ENCODE peak calls at places on chromosome 22, in six cellular contexts. V is brain microvascular endothelial cell, W is HTR-8/SVneo, C is NAMALWA, U is non-pigmented ciliary epithelial cell, Q is astrocyte of the hippocampus. X is an unnamed sample.

GRCh38 chr22:44204937-44205712 is 24.4 kb downstream of the PARVG start:
- DNase-seq in V (no peak), W (no peak), C (peak; percentile 37), U (no peak), Q (no peak), X (no peak)

GRCh38 chr22:39090426-39091064 is 6.5 kb upstream of the APOBEC3H start:
- DNase-seq in V (no peak), W (peak; percentile 26), C (no peak), U (no peak), Q (no peak), X (no peak)

GRCh38 chr22:35995772-35996171 is 32.9 kb downstream of the RBFOX2 start:
- DNase-seq in V (peak; percentile 88), W (peak; percentile 20), C (no peak), U (peak; percentile 71), Q (peak; percentile 78), X (peak; percentile 74)

GRCh38 chr22:40426671-40427070 is 56.3 kb downstream of the SGSM3 start:
- DNase-seq in V (no peak), W (no peak), C (no peak), U (no peak), Q (peak; percentile 68), X (no peak)

GRCh38 chr22:24402460-24403192 is 24.8 kb upstream of the ADORA2A start:
- DNase-seq in V (peak; percentile 91), W (peak; percentile 58), C (no peak), U (peak; percentile 77), Q (peak; percentile 93), X (peak; percentile 78)

GRCh38 chr22:40463727-40464126 is 93.3 kb downstream of the SGSM3 start:
- DNase-seq in V (no peak), W (no peak), C (no peak), U (no peak), Q (no peak), X (no peak)

GRCh38 chr22:32202539-32203180 is 2.2 kb downstream of the RFPL2 start:
- DNase-seq in V (peak; percentile 14), W (peak; percentile 39), C (peak; percentile 33), U (no peak), Q (peak; percentile 73), X (no peak)

GRCh38 chr22:36612458-36612857 is 83.5 kb upstream of the EIF3D start:
- DNase-seq in V (no peak), W (no peak), C (no peak), U (peak; percentile 19), Q (peak; percentile 20), X (no peak)

GRCh38 chr22:35645646-35646045 is 2.6 kb upstream of the APOL6 start:
- DNase-seq in V (no peak), W (no peak), C (no peak), U (no peak), Q (no peak), X (no peak)

GRCh38 chr22:24429411-24430365 is 2.3 kb downstream of the ADORA2A start:
- DNase-seq in V (no peak), W (no peak), C (peak; percentile 73), U (no peak), Q (peak; percentile 88), X (no peak)

GRCh38 chr22:18005201-18005926 is 19.0 kb downstream of the MICAL3 start:
- DNase-seq in V (no peak), W (no peak), C (peak; percentile 51), U (no peak), Q (peak; percentile 59), X (no peak)

GRCh38 chr22:25206998-25207397 is 7.3 kb downstream of the CRYBB3 start:
- DNase-seq in V (no peak), W (no peak), C (no peak), U (no peak), Q (no peak), X (no peak)

GRCh38 chr22:23750744-23751440 is at the start of gene ZNF70:
- DNase-seq in V (peak; percentile 42), W (peak; percentile 70), C (peak; percentile 91), U (no peak), Q (peak; percentile 94), X (peak; percentile 45)

GRCh38 chr22:17269224-17269606 is 50.0 kb upstream of the ADA2 start:
- DNase-seq in V (no peak), W (no peak), C (no peak), U (no peak), Q (no peak), X (no peak)

GRCh38 chr22:38429460-38430128 is 25.4 kb downstream of the KCNJ4 start:
- DNase-seq in V (no peak), W (no peak), C (no peak), U (no peak), Q (peak; percentile 44), X (no peak)

GRCh38 chr22:23784215-23784732 is 2.5 kb upstream of the SMARCB1 start:
- DNase-seq in V (peak; percentile 60), W (no peak), C (no peak), U (no peak), Q (peak; percentile 86), X (no peak)

GRCh38 chr22:32660292-32660691 is 141.2 kb upstream of the TIMP3 start:
- DNase-seq in V (peak; percentile 47), W (peak; percentile 67), C (peak; percentile 71), U (no peak), Q (peak; percentile 74), X (no peak)

GRCh38 chr22:39098026-39098425 is 982 bp downstream of the APOBEC3H start:
- DNase-seq in V (no peak), W (no peak), C (no peak), U (no peak), Q (no peak), X (no peak)

X was measured in T1000.